ENCODE peak calls at places on chromosomes 2 and 18, in seven cellular contexts. B is endodermal cell, K is fibroblast of lung, H is body of pancreas, Q is heart left ventricle, L is kidney epithelial cell, F is ascending aorta. M is an unnamed sample.

GRCh38 chr2:172113617-172114016 is 10.9 kb upstream of the DLX2 start:
- DNase-seq in K (peak; percentile 66), Q (no peak), H (no peak), F (no peak), B (no peak), L (no peak), M (no peak)

GRCh38 chr2:288002-288742 is at the start of gene ALKAL2:
- DNase-seq in L (no peak), H (peak; percentile 40), B (peak; percentile 77), F (no peak), K (no peak), Q (no peak), M (no peak)

GRCh38 chr2:130385709-130386108 is 29.9 kb downstream of the PTPN18 start:
- DNase-seq in Q (no peak), B (no peak), K (no peak), L (no peak), H (no peak), F (no peak), M (no peak)

GRCh38 chr2:23480991-23481797 is 96.2 kb downstream of the KLHL29 start:
- DNase-seq in H (peak; percentile 57), Q (no peak), F (no peak), L (peak; percentile 83), B (peak; percentile 89), K (peak; percentile 58), M (no peak)

GRCh38 chr18:79507076-79507545 is 111.4 kb downstream of the NFATC1 start:
- DNase-seq in B (peak; percentile 84), H (peak; percentile 54), Q (peak; percentile 85), F (no peak), K (peak; percentile 33), L (no peak), M (peak; percentile 68)

GRCh38 chr2:21754164-21754788 is 630.5 kb downstream of the TDRD15 start:
- DNase-seq in B (peak; percentile 69), K (peak; percentile 37), Q (no peak), F (no peak), L (no peak), H (no peak), M (no peak)

GRCh38 chr2:129777757-129778607 is 201.5 kb upstream of the RAB6C start:
- DNase-seq in F (no peak), Q (no peak), H (no peak), K (no peak), L (no peak), B (peak; percentile 30), M (no peak)

GRCh38 chr2:240236217-240237111 is 96.0 kb upstream of the OTOS start:
- DNase-seq in H (peak; percentile 60), B (peak; percentile 66), K (no peak), F (no peak), L (no peak), Q (peak; percentile 80), M (no peak)

GRCh38 chr2:219782999-219783398 is 155.6 kb downstream of the SLC4A3 start:
- DNase-seq in B (no peak), L (no peak), H (no peak), K (no peak), Q (no peak), F (no peak), M (no peak)

GRCh38 chr2:197113221-197113831 is 186.8 kb upstream of the PGAP1 start:
- DNase-seq in K (peak; percentile 66), H (no peak), B (no peak), L (no peak), Q (no peak), F (no peak), M (no peak)

GRCh38 chr18:49848115-49848514 is 34.8 kb upstream of the ACAA2 start:
- DNase-seq in Q (no peak), K (no peak), L (no peak), H (no peak), F (no peak), B (no peak), M (no peak)

GRCh38 chr2:163697846-163698637 is 37.8 kb downstream of the FIGN start:
- DNase-seq in B (peak; percentile 70), L (no peak), F (no peak), Q (no peak), H (no peak), K (no peak), M (no peak)

GRCh38 chr18:49841236-49842217 is 28.2 kb upstream of the ACAA2 start:
- DNase-seq in K (no peak), H (no peak), L (no peak), Q (no peak), B (no peak), F (no peak), M (no peak)

GRCh38 chr2:58540680-58541079 is 299.6 kb upstream of the FANCL start:
- DNase-seq in B (peak; percentile 84), L (no peak), Q (no peak), K (no peak), F (no peak), H (no peak), M (no peak)

GRCh38 chr2:98027955-98028593 is 32.3 kb upstream of the TMEM131 start:
- DNase-seq in B (no peak), Q (no peak), K (peak; percentile 35), H (no peak), L (no peak), F (no peak), M (no peak)

GRCh38 chr2:227506456-227506855 is 34.5 kb downstream of the AGFG1 start:
- DNase-seq in Q (no peak), H (no peak), K (no peak), L (no peak), F (no peak), B (no peak), M (no peak)

GRCh38 chr2:26710743-26711456 is 18.4 kb downstream of the KCNK3 start:
- DNase-seq in L (no peak), K (no peak), B (no peak), H (peak; percentile 79), Q (peak; percentile 50), F (no peak), M (no peak)

GRCh38 chr2:55418512-55419235 is 982 bp downstream of the CCDC88A start:
- DNase-seq in K (no peak), L (no peak), H (peak; percentile 12), B (peak; percentile 56), F (no peak), Q (no peak), M (no peak)

GRCh38 chr2:841036-841435 is 109.6 kb upstream of the SNTG2 start:
- DNase-seq in H (no peak), Q (no peak), B (no peak), F (no peak), K (no peak), L (no peak), M (no peak)

GRCh38 chr2:191030521-191031154 is 16.7 kb upstream of the STAT1 start:
- DNase-seq in F (no peak), H (peak; percentile 30), K (peak; percentile 61), Q (no peak), B (peak; percentile 67), L (no peak), M (peak; percentile 76)

GRCh38 chr2:64120928-64121327 is 23.3 kb downstream of the PELI1 start:
- DNase-seq in K (no peak), L (no peak), F (no peak), B (no peak), Q (no peak), H (no peak), M (no peak)

GRCh38 chr2:240480834-240481623 is 45.6 kb downstream of the GPC1 start:
- DNase-seq in K (no peak), B (peak; percentile 36), F (no peak), H (no peak), Q (no peak), L (no peak), M (no peak)

GRCh38 chr18:75003089-75003488 is 205.8 kb downstream of the PTGR3 start:
- DNase-seq in H (no peak), B (no peak), L (no peak), K (peak; percentile 44), Q (no peak), F (no peak), M (no peak)

GRCh38 chr18:8478166-8478967 is 130.9 kb upstream of the RAB12 start:
- DNase-seq in B (peak; percentile 97), H (peak; percentile 61), L (no peak), F (no peak), K (peak; percentile 42), Q (peak; percentile 27), M (peak; percentile 68)

GRCh38 chr2:74080346-74080745 is 67.4 kb downstream of the BOLA3 start:
- DNase-seq in H (no peak), L (no peak), F (no peak), B (peak; percentile 51), Q (no peak), K (peak; percentile 11), M (no peak)
- TF ChIP-seq CTCF in H (peak; percentile 7), L (peak; percentile 8), F (peak; percentile 23), B (peak; percentile 67), Q (peak; percentile 12), K (peak; percentile 20), M (no peak)

GRCh38 chr2:120587326-120587996 is 148.2 kb upstream of the GLI2 start:
- DNase-seq in K (no peak), Q (no peak), L (no peak), H (no peak), B (peak; percentile 75), F (no peak), M (no peak)
- H3K4me3 ChIP-seq in K (no peak overlapping the region), Q (no peak overlapping the region), L (no peak overlapping the region), H (no peak overlapping the region), B (peak overlapping the region; percentile 53), F (no peak overlapping the region), M (no peak overlapping the region)

GRCh38 chr2:105972226-105972625 is 221.9 kb downstream of the UXS1 start:
- DNase-seq in B (no peak), F (no peak), Q (no peak), L (no peak), K (no peak), H (no peak), M (no peak)

GRCh38 chr2:105974800-105975199 is 219.3 kb downstream of the UXS1 start:
- DNase-seq in B (no peak), F (no peak), K (no peak), H (no peak), Q (no peak), L (no peak), M (no peak)

GRCh38 chr2:105969552-105969951 is 224.5 kb downstream of the UXS1 start:
- DNase-seq in Q (no peak), B (peak; percentile 92), L (no peak), H (no peak), K (no peak), F (no peak), M (no peak)
- TF ChIP-seq CTCF in Q (peak; percentile 9), B (peak; percentile 95), L (peak; percentile 29), H (no peak), K (peak; percentile 10), F (no peak), M (no peak)

GRCh38 chr2:105391058-105391627 is 7.7 kb downstream of the FHL2 start:
- DNase-seq in K (no peak), L (no peak), F (no peak), H (no peak), B (no peak), Q (no peak), M (no peak)

GRCh38 chr2:105391763-105392662 is 6.8 kb downstream of the FHL2 start:
- DNase-seq in L (no peak), H (no peak), K (no peak), B (no peak), F (no peak), Q (no peak), M (no peak)

GRCh38 chr2:105395691-105396090 is 3.2 kb downstream of the FHL2 start:
- DNase-seq in L (no peak), F (no peak), K (no peak), Q (no peak), B (no peak), H (no peak), M (no peak)

GRCh38 chr2:105394951-105395611 is 3.8 kb downstream of the FHL2 start:
- DNase-seq in L (no peak), Q (no peak), F (no peak), H (no peak), B (no peak), K (no peak), M (no peak)

GRCh38 chr2:105393373-105394055 is 5.3 kb downstream of the FHL2 start:
- DNase-seq in K (peak; percentile 71), F (no peak), H (no peak), L (no peak), B (no peak), Q (peak; percentile 71), M (no peak)
- H3K4me3 ChIP-seq in K (no peak overlapping the region), F (no peak overlapping the region), H (no peak overlapping the region), L (no peak overlapping the region), B (no peak overlapping the region), Q (no peak overlapping the region), M (no peak overlapping the region)

M was measured in mucosa of descending colon.